ENCODE peak calls at places on chromosomes 13 and 19, in seven cellular contexts. B, G, K, W, Y, V and J are unnamed samples.

GRCh38 chr13:75770164-75771145 is 134.3 kb downstream of the LMO7 start:
- DNase-seq in V (no peak), K (no peak), Y (no peak), B (no peak), W (no peak), G (no peak), J (no peak)

GRCh38 chr19:30703645-30704044 is 331.5 kb downstream of the ZNF536 start:
- DNase-seq in W (no peak), Y (no peak), K (no peak), V (no peak), B (no peak), G (no peak), J (no peak)

GRCh38 chr13:41587490-41587889 is 130.1 kb downstream of the RGCC start:
- DNase-seq in G (no peak), V (no peak), K (no peak), Y (no peak), B (no peak), W (peak), J (no peak)

GRCh38 chr19:50430888-50431342 is 1.8 kb upstream of the MYBPC2 start:
- DNase-seq in V (no peak), Y (no peak), K (no peak), W (no peak), G (no peak), B (no peak), J (no peak)

GRCh38 chr19:13537454-13537853 is 31.2 kb upstream of the CACNA1A start:
- DNase-seq in G (no peak), V (no peak), Y (no peak), K (peak), B (no peak), W (no peak), J (no peak)

GRCh38 chr19:3146677-3147100 is 10.9 kb downstream of the GNA15 start:
- DNase-seq in B (peak), G (peak), V (no peak), W (peak), K (no peak), Y (no peak), J (peak)

GRCh38 chr19:33678796-33679195 is 57.0 kb downstream of the CHST8 start:
- DNase-seq in W (no peak), K (no peak), B (no peak), G (no peak), Y (no peak), V (no peak), J (no peak)

GRCh38 chr19:870963-871401 is 11.5 kb downstream of the CFD start:
- DNase-seq in V (peak), B (no peak), G (no peak), K (no peak), W (no peak), Y (no peak), J (no peak)

GRCh38 chr19:14347999-14348889 is 33.0 kb upstream of the ADGRE5 start:
- DNase-seq in Y (peak), W (no peak), K (peak), G (peak), B (peak), V (peak), J (peak)

GRCh38 chr19:4495471-4495870 is 22.8 kb downstream of the PLIN4 start:
- DNase-seq in W (no peak), B (no peak), V (no peak), Y (no peak), G (no peak), K (peak), J (no peak)

GRCh38 chr13:35699805-35700204 is 223.3 kb upstream of the MAB21L1 start:
- DNase-seq in V (no peak), K (no peak), W (no peak), B (no peak), G (no peak), Y (no peak), J (no peak)

GRCh38 chr19:36169084-36169760 is 17.0 kb upstream of the COX7A1 start:
- DNase-seq in W (no peak), V (no peak), B (no peak), Y (no peak), K (no peak), G (no peak), J (no peak)

GRCh38 chr13:79709526-79709925 is 228.6 kb downstream of the NDFIP2 start:
- DNase-seq in B (no peak), W (no peak), V (no peak), K (no peak), G (no peak), Y (no peak), J (no peak)

GRCh38 chr19:35107541-35107939 is 8.1 kb upstream of the FXYD3 start:
- DNase-seq in K (peak), G (no peak), W (no peak), B (no peak), V (peak), Y (peak), J (no peak)

GRCh38 chr13:64158910-64159309 is 2743.3 kb upstream of the PCDH20 start:
- DNase-seq in Y (no peak), K (no peak), W (no peak), B (no peak), G (no peak), V (no peak), J (no peak)

GRCh38 chr19:48975947-48976847 is 11.1 kb downstream of the FTL start:
- DNase-seq in Y (no peak), V (no peak), G (no peak), W (no peak), B (no peak), K (no peak), J (no peak)